ENCODE peak calls at places on chromosomes 1 and 21, in four cellular contexts. R is sigmoid colon, T is HCT116, E is transverse colon. Z is an unnamed sample.

GRCh38 chr1:58047265-58047858 is 499.2 kb downstream of the OMA1 start:
- DNase-seq in R (no peak), T (no peak), E (peak; percentile 21), Z (no peak)

GRCh38 chr1:57633055-57633454 is 209.2 kb upstream of the DAB1 start:
- DNase-seq in R (no peak), T (no peak), E (no peak), Z (no peak)

GRCh38 chr1:148315081-148315811 is 163.2 kb upstream of the NBPF11 start:
- DNase-seq in R (no peak), T (no peak), E (no peak), Z (no peak)

GRCh38 chr1:153880962-153881361 is 41.8 kb downstream of the GATAD2B start:
- DNase-seq in R (peak; percentile 93), T (no peak), E (peak; percentile 88), Z (peak; percentile 52)

GRCh38 chr21:46517361-46517760 is 58.7 kb downstream of the DIP2A start:
- DNase-seq in R (no peak), T (no peak), E (no peak), Z (no peak)

GRCh38 chr21:37253991-37254390 is 13.1 kb downstream of the VPS26C start:
- DNase-seq in R (no peak), T (no peak), E (no peak), Z (no peak)

GRCh38 chr1:40806724-40807675 is 23.4 kb downstream of the KCNQ4 start:
- DNase-seq in R (peak; percentile 84), T (no peak), E (no peak), Z (no peak)

GRCh38 chr1:48530727-48531351 is 58.8 kb upstream of the SPATA6 start:
- DNase-seq in R (no peak), T (peak; percentile 55), E (peak; percentile 78), Z (no peak)

GRCh38 chr1:37288900-37289299 is 185.5 kb upstream of the ZC3H12A start:
- DNase-seq in R (no peak), T (no peak), E (peak; percentile 62), Z (no peak)

GRCh38 chr1:234144866-234145265 is 228.4 kb upstream of the COA6 start:
- DNase-seq in R (no peak), T (no peak), E (no peak), Z (no peak)
- TF ChIP-seq POLR2AphosphoS5 in R (no peak), T (no peak), E (no peak), Z (no peak)

GRCh38 chr1:205568135-205568468 is 63.6 kb downstream of the CDK18 start:
- DNase-seq in R (peak; percentile 13), T (no peak), E (peak; percentile 3), Z (no peak)
- H3K4me3 ChIP-seq in R (no peak overlapping the region), T (no peak overlapping the region), E (no peak overlapping the region), Z (no peak overlapping the region)

DNA sequence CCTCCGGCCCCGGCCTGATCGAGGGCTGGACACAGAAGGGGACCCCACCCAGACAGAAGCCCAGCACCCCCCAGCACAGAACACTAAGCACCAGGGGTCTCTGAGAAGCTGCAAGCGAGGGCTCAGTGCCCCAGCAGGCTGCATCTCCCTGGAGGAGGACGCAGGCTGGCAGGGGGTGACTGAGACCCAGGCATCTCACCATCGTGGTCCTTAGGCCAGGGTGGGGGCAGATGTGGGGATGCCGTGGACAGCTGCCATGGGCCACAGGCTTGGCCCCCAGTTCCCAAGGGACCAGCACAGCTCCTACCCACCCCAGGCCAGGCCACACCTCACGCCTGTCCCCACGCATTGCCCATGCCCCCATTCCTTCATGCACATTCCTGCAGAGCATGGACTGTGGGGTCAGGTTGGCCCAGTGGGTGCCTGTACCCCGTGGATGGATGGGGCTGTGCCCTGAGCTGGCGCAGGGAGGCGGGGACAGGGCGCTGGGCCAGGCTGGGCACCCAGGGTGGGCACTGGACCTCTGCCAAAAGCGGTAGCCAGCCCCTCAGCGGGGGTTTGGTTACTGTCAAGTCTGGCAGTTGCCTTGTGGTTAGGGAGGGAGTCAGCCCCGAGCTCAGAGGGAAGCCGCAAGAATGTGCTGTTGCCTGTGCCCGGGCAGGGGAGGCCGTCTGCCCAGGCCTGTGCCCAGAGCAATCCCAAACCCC is 61.5 kb downstream of the ARHGEF16 start:
- DNase-seq in R (no peak), T (no peak), E (no peak), Z (no peak)
- TF ChIP-seq POLR2AphosphoS5 in R (peak; percentile 34), T (no peak), E (no peak), Z (no peak)

DNA sequence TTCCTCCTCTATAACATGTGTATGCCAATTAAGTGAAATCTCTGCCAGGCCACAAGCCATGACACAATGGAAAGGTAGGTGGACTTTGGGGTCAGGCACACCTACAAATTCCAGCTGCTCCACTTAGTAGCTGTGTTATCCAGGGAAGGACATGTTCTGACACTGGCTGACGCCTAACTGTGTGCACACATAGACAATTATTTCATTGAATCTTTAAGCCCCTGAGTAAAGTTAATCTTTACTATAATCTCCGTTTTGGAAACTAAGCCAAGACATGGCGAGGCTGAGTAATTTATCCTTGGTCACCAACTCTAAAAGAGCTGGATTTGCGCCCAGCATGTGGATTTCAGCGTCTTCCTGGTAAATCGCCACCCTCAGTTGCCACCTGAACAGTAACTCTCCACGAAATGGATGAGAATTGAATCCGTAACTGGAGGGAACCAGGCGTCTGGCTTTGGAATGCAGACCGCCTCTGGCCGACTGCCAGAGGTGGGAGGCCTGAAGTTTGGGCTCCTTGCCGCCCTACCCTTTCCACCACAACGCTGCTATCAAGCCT is 925 bp upstream of the SNRPE start:
- DNase-seq in R (no peak), T (no peak), E (peak; percentile 62), Z (no peak)
- H3K4me3 ChIP-seq in R (peak overlapping the region; percentile 85), T (peak overlapping the region; percentile 78), E (no peak overlapping the region), Z (peak overlapping the region; percentile 98)

GRCh38 chr1:208068908-208069307 is 158.0 kb upstream of the CD34 start:
- DNase-seq in R (no peak), T (no peak), E (no peak), Z (no peak)

GRCh38 chr1:208071425-208072031 is 160.6 kb upstream of the CD34 start:
- DNase-seq in R (no peak), T (no peak), E (no peak), Z (no peak)

GRCh38 chr1:208068441-208068840 is 157.5 kb upstream of the CD34 start:
- DNase-seq in R (no peak), T (no peak), E (no peak), Z (no peak)

GRCh38 chr1:208069317-208069716 is 158.4 kb upstream of the CD34 start:
- DNase-seq in R (no peak), T (no peak), E (no peak), Z (no peak)

DNA sequence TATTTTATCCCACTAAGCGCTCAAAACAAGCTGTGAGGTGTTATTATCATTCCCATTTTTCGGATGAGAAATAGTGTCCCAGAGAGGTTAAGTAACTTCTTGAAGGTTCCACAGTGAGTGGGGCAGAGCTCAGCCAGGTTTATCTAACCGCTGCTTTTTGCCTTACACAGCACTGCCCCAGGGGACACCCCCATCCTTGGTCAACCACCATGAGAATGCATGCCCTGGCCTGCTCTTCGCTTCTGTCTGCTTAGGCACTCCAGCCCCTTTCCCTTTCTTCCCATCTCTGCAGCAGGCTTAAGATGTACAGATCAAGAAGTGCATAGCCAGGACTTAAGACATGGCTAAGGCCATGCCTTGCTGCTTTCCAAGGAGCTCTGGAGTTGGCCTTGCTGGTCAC is 159.0 kb upstream of the CD34 start:
- DNase-seq in R (no peak), T (no peak), E (no peak), Z (no peak)
- TF ChIP-seq POLR2AphosphoS5 in R (no peak), T (no peak), E (no peak), Z (no peak)

DNA sequence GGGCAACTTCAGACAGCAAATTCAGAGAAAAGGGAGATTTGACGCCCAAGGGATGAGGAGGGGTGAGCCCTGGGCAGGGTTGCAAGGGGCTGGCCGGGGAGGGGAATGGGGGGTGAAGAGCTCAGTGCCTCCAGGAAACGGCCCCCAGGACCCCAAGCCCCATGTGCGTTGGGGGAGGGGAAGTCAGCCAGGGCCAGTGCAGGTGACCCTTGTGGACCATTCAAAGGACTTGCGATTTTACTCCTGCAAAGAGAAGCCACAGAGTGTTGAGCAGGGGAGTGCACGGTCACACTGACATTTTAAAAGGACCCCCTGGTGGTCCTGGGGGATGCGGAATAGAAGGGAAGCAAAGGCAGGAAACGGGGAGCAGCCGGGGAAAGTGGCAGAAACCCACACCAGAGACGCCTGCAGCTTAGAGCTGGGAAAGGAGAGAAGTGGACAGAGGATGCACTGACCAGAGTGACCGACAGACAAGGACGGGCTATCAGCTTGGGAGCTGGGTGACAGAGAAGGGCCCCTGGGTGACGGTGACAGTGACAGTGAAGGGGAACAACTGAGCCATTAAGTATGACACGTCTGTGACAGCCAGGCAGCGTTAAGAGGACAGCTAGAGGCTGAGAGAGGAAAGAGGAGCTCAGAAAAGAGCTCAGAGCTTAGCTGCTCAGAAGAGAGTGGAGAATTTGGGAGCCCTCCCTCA is 54.0 kb upstream of the TMEM51 start:
- DNase-seq in R (no peak), T (no peak), E (no peak), Z (no peak)
- H3K4me3 ChIP-seq in R (no peak overlapping the region), T (no peak overlapping the region), E (no peak overlapping the region), Z (no peak overlapping the region)

DNA sequence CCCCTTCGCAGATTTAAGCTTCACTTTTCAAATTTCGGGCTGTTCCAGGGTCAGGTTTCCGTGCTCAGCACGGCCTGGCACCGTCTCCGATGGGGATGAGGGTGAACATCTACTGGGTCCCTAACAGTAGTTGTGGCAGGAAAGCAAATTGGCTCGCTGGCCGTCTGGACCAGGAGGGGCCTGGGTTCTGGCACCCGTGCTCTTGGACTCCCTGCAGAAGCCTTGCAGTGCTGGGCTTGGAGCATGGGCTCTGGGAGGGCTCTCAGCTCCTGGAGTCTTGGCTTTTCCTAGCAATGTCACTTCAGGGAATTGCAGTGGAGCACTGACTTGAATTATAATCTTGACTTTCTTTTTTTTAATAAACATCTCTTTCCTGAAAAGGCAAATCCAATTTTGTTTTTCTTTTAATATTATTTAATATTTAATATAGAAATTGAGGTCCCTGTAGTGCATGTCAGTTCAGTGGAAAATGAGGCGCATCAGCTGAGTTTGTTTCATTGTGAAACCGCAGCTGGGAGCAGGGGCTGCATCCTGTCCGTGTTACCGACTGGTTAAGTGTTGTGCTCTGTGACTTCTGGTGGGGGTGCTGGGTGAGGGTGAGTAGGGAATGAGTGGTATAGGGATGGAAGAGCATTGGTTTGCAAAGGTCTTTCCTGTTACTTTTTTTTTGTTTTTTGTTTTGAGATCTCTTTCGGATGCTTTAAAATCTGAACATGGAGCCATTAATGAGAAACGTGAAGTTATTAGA is 64.0 kb downstream of the PEX14 start:
- DNase-seq in R (no peak), T (no peak), E (no peak), Z (no peak)
- TF ChIP-seq POLR2AphosphoS5 in R (no peak), T (no peak), E (no peak), Z (no peak)